ENCODE peak calls at places on chromosome 21, in six cellular contexts. L is activated CD4-positive, alpha-beta T cell treated with anti-CD3 and anti-CD28 coated beads for 4 hours; V is left colon; D is CD4-positive, CD25-positive, alpha-beta regulatory T cell; K is activated CD4-positive, CD25-positive, alpha-beta regulatory T cell; E is posterior vena cava. G is an unnamed sample.

GRCh38 chr21:17732306-17732705 is 86.8 kb downstream of the C21orf91 start:
- DNase-seq in L (no peak), V (no peak), D (no peak), K (no peak), E (no peak), G (no peak)

GRCh38 chr21:45310446-45310845 is 22.8 kb upstream of the POFUT2 start:
- DNase-seq in L (no peak), V (peak; percentile 21), D (no peak), K (no peak), E (peak; percentile 74), G (peak; percentile 60)

GRCh38 chr21:29521872-29522271 is 223.2 kb downstream of the BACH1 start:
- DNase-seq in L (no peak), V (no peak), D (no peak), K (no peak), E (no peak), G (no peak)

GRCh38 chr21:45224189-45224938 is 63.3 kb downstream of the POFUT2 start:
- DNase-seq in L (peak; percentile 53), V (no peak), D (peak; percentile 70), K (peak; percentile 67), E (no peak), G (peak; percentile 64)

GRCh38 chr21:46093668-46094400 is 4.1 kb upstream of the COL6A2 start:
- DNase-seq in L (no peak), V (no peak), D (no peak), K (no peak), E (peak; percentile 73), G (peak; percentile 44)

GRCh38 chr21:45863751-45864150 is 117.8 kb upstream of the COL6A1 start:
- DNase-seq in L (no peak), V (no peak), D (no peak), K (no peak), E (peak; percentile 26), G (no peak)

GRCh38 chr21:26041441-26042180 is 129.0 kb downstream of the APP start:
- DNase-seq in L (no peak), V (no peak), D (no peak), K (no peak), E (no peak), G (no peak)

GRCh38 chr21:45383111-45383614 is 21.8 kb upstream of the COL18A1 start:
- DNase-seq in L (no peak), V (no peak), D (no peak), K (no peak), E (peak; percentile 71), G (peak; percentile 58)

GRCh38 chr21:26365849-26366248 is 195.3 kb upstream of the APP start:
- DNase-seq in L (no peak), V (no peak), D (no peak), K (no peak), E (no peak), G (no peak)

GRCh38 chr21:15826147-15826780 is 96.5 kb downstream of the USP25 start:
- DNase-seq in L (peak; percentile 4), V (no peak), D (peak; percentile 42), K (no peak), E (no peak), G (no peak)

GRCh38 chr21:36839123-36839522 is 127.3 kb downstream of the HLCS start:
- DNase-seq in L (no peak), V (no peak), D (no peak), K (no peak), E (no peak), G (no peak)

GRCh38 chr21:46124926-46125845 is 27.3 kb downstream of the COL6A2 start:
- DNase-seq in L (no peak), V (peak; percentile 18), D (no peak), K (no peak), E (peak; percentile 72), G (peak; percentile 56)

GRCh38 chr21:41520560-41521442 is 12.8 kb upstream of the TMPRSS2 start:
- DNase-seq in L (no peak), V (no peak), D (no peak), K (no peak), E (no peak), G (no peak)

GRCh38 chr21:45680215-45680614 is 36.7 kb downstream of the PCBP3 start:
- DNase-seq in L (no peak), V (no peak), D (no peak), K (no peak), E (no peak), G (no peak)